ENCODE peak calls at places on chromosome 18, in eight cellular contexts. One of them, this sample, is unnamed.

GRCh38 chr18:6624271-6624670 is 105.2 kb upstream of the ARHGAP28 start:
- DNase-seq in left lung: no peak
- DNase-seq in mesendoderm: peak; percentile 55
- DNase-seq in thyroid gland: no peak
- DNase-seq in pancreas: no peak
- DNase-seq in stomach: no peak
- DNase-seq in adrenal gland: no peak
- DNase-seq in CD8-positive, alpha-beta memory T cell: no peak
- DNase-seq in this sample: no peak

GRCh38 chr18:23134780-23135678 is at the start of gene CABLES1:
- DNase-seq in left lung: peak; percentile 89
- DNase-seq in mesendoderm: peak; percentile 71
- DNase-seq in thyroid gland: peak; percentile 82
- DNase-seq in pancreas: peak; percentile 86
- DNase-seq in stomach: peak; percentile 82
- DNase-seq in adrenal gland: no peak
- DNase-seq in CD8-positive, alpha-beta memory T cell: peak; percentile 17
- DNase-seq in this sample: peak; percentile 87

GRCh38 chr18:67864677-67865340 is 348.3 kb upstream of the DSEL start:
- DNase-seq in left lung: no peak
- DNase-seq in mesendoderm: no peak
- DNase-seq in thyroid gland: no peak
- DNase-seq in pancreas: no peak
- DNase-seq in stomach: no peak
- DNase-seq in adrenal gland: no peak
- DNase-seq in CD8-positive, alpha-beta memory T cell: no peak
- DNase-seq in this sample: no peak

GRCh38 chr18:48409591-48410094 is 460 bp upstream of the ZBTB7C start:
- DNase-seq in left lung: peak; percentile 83
- DNase-seq in mesendoderm: peak; percentile 47
- DNase-seq in thyroid gland: peak; percentile 87
- DNase-seq in pancreas: peak; percentile 67
- DNase-seq in stomach: no peak
- DNase-seq in adrenal gland: peak; percentile 65
- DNase-seq in CD8-positive, alpha-beta memory T cell: no peak
- DNase-seq in this sample: peak; percentile 86

GRCh38 chr18:48007955-48008701 is 77.7 kb upstream of the SMAD2 start:
- DNase-seq in left lung: peak; percentile 91
- DNase-seq in mesendoderm: peak; percentile 94
- DNase-seq in thyroid gland: peak; percentile 78
- DNase-seq in pancreas: peak; percentile 90
- DNase-seq in stomach: peak; percentile 78
- DNase-seq in adrenal gland: peak; percentile 84
- DNase-seq in CD8-positive, alpha-beta memory T cell: peak; percentile 6
- DNase-seq in this sample: peak; percentile 90

GRCh38 chr18:49231541-49231940 is 228.9 kb downstream of the DYM start:
- DNase-seq in left lung: no peak
- DNase-seq in mesendoderm: no peak
- DNase-seq in thyroid gland: no peak
- DNase-seq in pancreas: no peak
- DNase-seq in stomach: no peak
- DNase-seq in adrenal gland: no peak
- DNase-seq in CD8-positive, alpha-beta memory T cell: no peak
- DNase-seq in this sample: no peak

GRCh38 chr18:79479761-79480161 is 84.0 kb downstream of the NFATC1 start:
- DNase-seq in left lung: peak; percentile 72
- DNase-seq in mesendoderm: no peak
- DNase-seq in thyroid gland: no peak
- DNase-seq in pancreas: peak; percentile 49
- DNase-seq in stomach: no peak
- DNase-seq in adrenal gland: no peak
- DNase-seq in CD8-positive, alpha-beta memory T cell: no peak
- DNase-seq in this sample: peak; percentile 38

GRCh38 chr18:10927290-10927979 is 221.9 kb downstream of the PIEZO2 start:
- DNase-seq in left lung: peak; percentile 61
- DNase-seq in mesendoderm: no peak
- DNase-seq in thyroid gland: no peak
- DNase-seq in pancreas: no peak
- DNase-seq in stomach: no peak
- DNase-seq in adrenal gland: no peak
- DNase-seq in CD8-positive, alpha-beta memory T cell: no peak
- DNase-seq in this sample: peak; percentile 48

GRCh38 chr18:2139676-2140075 is 431.6 kb downstream of the METTL4 start:
- DNase-seq in left lung: no peak
- DNase-seq in mesendoderm: no peak
- DNase-seq in thyroid gland: no peak
- DNase-seq in pancreas: no peak
- DNase-seq in stomach: no peak
- DNase-seq in adrenal gland: no peak
- DNase-seq in CD8-positive, alpha-beta memory T cell: no peak
- DNase-seq in this sample: no peak

GRCh38 chr18:50401888-50402287 is 27.0 kb downstream of the SKA1 start:
- DNase-seq in left lung: peak; percentile 85
- DNase-seq in mesendoderm: peak; percentile 71
- DNase-seq in thyroid gland: peak; percentile 49
- DNase-seq in pancreas: peak; percentile 98
- DNase-seq in stomach: peak; percentile 76
- DNase-seq in adrenal gland: peak; percentile 97
- DNase-seq in CD8-positive, alpha-beta memory T cell: no peak
- DNase-seq in this sample: peak; percentile 48

GRCh38 chr18:49813321-49814146 is at the start of gene ACAA2:
- DNase-seq in left lung: peak; percentile 97
- DNase-seq in mesendoderm: peak; percentile 88
- DNase-seq in thyroid gland: peak; percentile 81
- DNase-seq in pancreas: peak; percentile 97
- DNase-seq in stomach: peak; percentile 89
- DNase-seq in adrenal gland: peak; percentile 90
- DNase-seq in CD8-positive, alpha-beta memory T cell: peak; percentile 78
- DNase-seq in this sample: peak; percentile 96

GRCh38 chr18:11728247-11728646 is 39.2 kb downstream of the GNAL start:
- DNase-seq in left lung: no peak
- DNase-seq in mesendoderm: peak; percentile 84
- DNase-seq in thyroid gland: no peak
- DNase-seq in pancreas: no peak
- DNase-seq in stomach: no peak
- DNase-seq in adrenal gland: no peak
- DNase-seq in CD8-positive, alpha-beta memory T cell: no peak
- DNase-seq in this sample: no peak

GRCh38 chr18:79625195-79625923 is 54.2 kb upstream of the CTDP1 start:
- DNase-seq in left lung: peak; percentile 66
- DNase-seq in mesendoderm: no peak
- DNase-seq in thyroid gland: peak; percentile 39
- DNase-seq in pancreas: peak; percentile 28
- DNase-seq in stomach: no peak
- DNase-seq in adrenal gland: peak; percentile 18
- DNase-seq in CD8-positive, alpha-beta memory T cell: no peak
- DNase-seq in this sample: peak; percentile 65

GRCh38 chr18:35110554-35111058 is 69.4 kb downstream of the MAPRE2 start:
- DNase-seq in left lung: no peak
- DNase-seq in mesendoderm: no peak
- DNase-seq in thyroid gland: no peak
- DNase-seq in pancreas: no peak
- DNase-seq in stomach: no peak
- DNase-seq in adrenal gland: no peak
- DNase-seq in CD8-positive, alpha-beta memory T cell: no peak
- DNase-seq in this sample: no peak

GRCh38 chr18:11570073-11570588 is 39.3 kb upstream of the SLC35G4 start:
- DNase-seq in left lung: no peak
- DNase-seq in mesendoderm: no peak
- DNase-seq in thyroid gland: no peak
- DNase-seq in pancreas: no peak
- DNase-seq in stomach: no peak
- DNase-seq in adrenal gland: no peak
- DNase-seq in CD8-positive, alpha-beta memory T cell: no peak
- DNase-seq in this sample: no peak

GRCh38 chr18:33116376-33116775 is 324.1 kb downstream of the CCDC178 start:
- DNase-seq in left lung: no peak
- DNase-seq in mesendoderm: no peak
- DNase-seq in thyroid gland: no peak
- DNase-seq in pancreas: no peak
- DNase-seq in stomach: peak; percentile 65
- DNase-seq in adrenal gland: no peak
- DNase-seq in CD8-positive, alpha-beta memory T cell: no peak
- DNase-seq in this sample: no peak

GRCh38 chr18:13199169-13199568 is 19.4 kb upstream of the LDLRAD4 start:
- DNase-seq in left lung: no peak
- DNase-seq in mesendoderm: no peak
- DNase-seq in thyroid gland: no peak
- DNase-seq in pancreas: no peak
- DNase-seq in stomach: no peak
- DNase-seq in adrenal gland: no peak
- DNase-seq in CD8-positive, alpha-beta memory T cell: no peak
- DNase-seq in this sample: no peak

GRCh38 chr18:13201315-13201714 is 17.2 kb upstream of the LDLRAD4 start:
- DNase-seq in left lung: no peak
- DNase-seq in mesendoderm: no peak
- DNase-seq in thyroid gland: no peak
- DNase-seq in pancreas: no peak
- DNase-seq in stomach: no peak
- DNase-seq in adrenal gland: no peak
- DNase-seq in CD8-positive, alpha-beta memory T cell: no peak
- DNase-seq in this sample: no peak

GRCh38 chr18:13194239-13194638 is 24.3 kb upstream of the LDLRAD4 start:
- DNase-seq in left lung: no peak
- DNase-seq in mesendoderm: no peak
- DNase-seq in thyroid gland: no peak
- DNase-seq in pancreas: no peak
- DNase-seq in stomach: no peak
- DNase-seq in adrenal gland: no peak
- DNase-seq in CD8-positive, alpha-beta memory T cell: no peak
- DNase-seq in this sample: no peak

GRCh38 chr18:13202571-13202970 is 16.0 kb upstream of the LDLRAD4 start:
- DNase-seq in left lung: no peak
- DNase-seq in mesendoderm: no peak
- DNase-seq in thyroid gland: no peak
- DNase-seq in pancreas: no peak
- DNase-seq in stomach: no peak
- DNase-seq in adrenal gland: peak; percentile 53
- DNase-seq in CD8-positive, alpha-beta memory T cell: no peak
- DNase-seq in this sample: no peak

GRCh38 chr18:13198701-13199100 is 19.9 kb upstream of the LDLRAD4 start:
- DNase-seq in left lung: no peak
- DNase-seq in mesendoderm: no peak
- DNase-seq in thyroid gland: no peak
- DNase-seq in pancreas: no peak
- DNase-seq in stomach: no peak
- DNase-seq in adrenal gland: no peak
- DNase-seq in CD8-positive, alpha-beta memory T cell: no peak
- DNase-seq in this sample: no peak
- H3K4me1 ChIP-seq in left lung: no peaks in the 10 kb centered on the region
- H3K4me1 ChIP-seq in mesendoderm: no peaks in the 10 kb centered on the region
- H3K4me1 ChIP-seq in thyroid gland: no peaks in the 10 kb centered on the region
- H3K4me1 ChIP-seq in pancreas: no peaks in the 10 kb centered on the region
- H3K4me1 ChIP-seq in stomach: no peaks in the 10 kb centered on the region
- H3K4me1 ChIP-seq in adrenal gland: no peaks in the 10 kb centered on the region
- H3K4me1 ChIP-seq in CD8-positive, alpha-beta memory T cell: no peaks in the 10 kb centered on the region
- H3K4me1 ChIP-seq in this sample: no peaks in the 10 kb centered on the region

GRCh38 chr18:45772081-45772480 is 48.1 kb downstream of the SLC14A1 start:
- DNase-seq in left lung: no peak
- DNase-seq in mesendoderm: no peak
- DNase-seq in thyroid gland: no peak
- DNase-seq in pancreas: no peak
- DNase-seq in stomach: no peak
- DNase-seq in adrenal gland: no peak
- DNase-seq in CD8-positive, alpha-beta memory T cell: no peak
- DNase-seq in this sample: no peak

GRCh38 chr18:45775241-45775676 is 50.2 kb upstream of the SIGLEC15 start:
- DNase-seq in left lung: peak; percentile 85
- DNase-seq in mesendoderm: peak; percentile 81
- DNase-seq in thyroid gland: peak; percentile 78
- DNase-seq in pancreas: peak; percentile 78
- DNase-seq in stomach: peak; percentile 77
- DNase-seq in adrenal gland: peak; percentile 74
- DNase-seq in CD8-positive, alpha-beta memory T cell: peak; percentile 13
- DNase-seq in this sample: peak; percentile 86

GRCh38 chr18:45775726-45776125 is 49.7 kb upstream of the SIGLEC15 start:
- DNase-seq in left lung: no peak
- DNase-seq in mesendoderm: peak; percentile 33
- DNase-seq in thyroid gland: no peak
- DNase-seq in pancreas: no peak
- DNase-seq in stomach: no peak
- DNase-seq in adrenal gland: no peak
- DNase-seq in CD8-positive, alpha-beta memory T cell: no peak
- DNase-seq in this sample: no peak

GRCh38 chr18:45771587-45771986 is 47.6 kb downstream of the SLC14A1 start:
- DNase-seq in left lung: no peak
- DNase-seq in mesendoderm: no peak
- DNase-seq in thyroid gland: no peak
- DNase-seq in pancreas: no peak
- DNase-seq in stomach: no peak
- DNase-seq in adrenal gland: no peak
- DNase-seq in CD8-positive, alpha-beta memory T cell: no peak
- DNase-seq in this sample: peak; percentile 84

GRCh38 chr18:45774065-45774521 is 50.1 kb downstream of the SLC14A1 start:
- DNase-seq in left lung: no peak
- DNase-seq in mesendoderm: no peak
- DNase-seq in thyroid gland: no peak
- DNase-seq in pancreas: no peak
- DNase-seq in stomach: no peak
- DNase-seq in adrenal gland: no peak
- DNase-seq in CD8-positive, alpha-beta memory T cell: peak; percentile 39
- DNase-seq in this sample: no peak
- H3K27me3 ChIP-seq in left lung: peaks cover 23% of the 10 kb centered on the region
- H3K27me3 ChIP-seq in mesendoderm: no peaks in the 10 kb centered on the region
- H3K27me3 ChIP-seq in thyroid gland: no peaks in the 10 kb centered on the region
- H3K27me3 ChIP-seq in pancreas: no peaks in the 10 kb centered on the region
- H3K27me3 ChIP-seq in stomach: no peaks in the 10 kb centered on the region
- H3K27me3 ChIP-seq in adrenal gland: no peaks in the 10 kb centered on the region
- H3K27me3 ChIP-seq in CD8-positive, alpha-beta memory T cell: no peaks in the 10 kb centered on the region
- H3K27me3 ChIP-seq in this sample: no peaks in the 10 kb centered on the region

GRCh38 chr18:9876523-9876866 is 9.3 kb upstream of the TXNDC2 start:
- DNase-seq in left lung: no peak
- DNase-seq in mesendoderm: no peak
- DNase-seq in thyroid gland: no peak
- DNase-seq in pancreas: no peak
- DNase-seq in stomach: no peak
- DNase-seq in adrenal gland: no peak
- DNase-seq in CD8-positive, alpha-beta memory T cell: no peak
- DNase-seq in this sample: no peak
- H3K27ac ChIP-seq in left lung: peak overlapping the region; percentile 80
- H3K27ac ChIP-seq in mesendoderm: peak overlapping the region; percentile 32
- H3K27ac ChIP-seq in thyroid gland: no peak overlapping the region
- H3K27ac ChIP-seq in pancreas: no peak overlapping the region
- H3K27ac ChIP-seq in stomach: peak overlapping the region; percentile 63
- H3K27ac ChIP-seq in adrenal gland: peak overlapping the region; percentile 91
- H3K27ac ChIP-seq in CD8-positive, alpha-beta memory T cell: peak overlapping the region; percentile 89
- H3K27ac ChIP-seq in this sample: no peak overlapping the region

DNA sequence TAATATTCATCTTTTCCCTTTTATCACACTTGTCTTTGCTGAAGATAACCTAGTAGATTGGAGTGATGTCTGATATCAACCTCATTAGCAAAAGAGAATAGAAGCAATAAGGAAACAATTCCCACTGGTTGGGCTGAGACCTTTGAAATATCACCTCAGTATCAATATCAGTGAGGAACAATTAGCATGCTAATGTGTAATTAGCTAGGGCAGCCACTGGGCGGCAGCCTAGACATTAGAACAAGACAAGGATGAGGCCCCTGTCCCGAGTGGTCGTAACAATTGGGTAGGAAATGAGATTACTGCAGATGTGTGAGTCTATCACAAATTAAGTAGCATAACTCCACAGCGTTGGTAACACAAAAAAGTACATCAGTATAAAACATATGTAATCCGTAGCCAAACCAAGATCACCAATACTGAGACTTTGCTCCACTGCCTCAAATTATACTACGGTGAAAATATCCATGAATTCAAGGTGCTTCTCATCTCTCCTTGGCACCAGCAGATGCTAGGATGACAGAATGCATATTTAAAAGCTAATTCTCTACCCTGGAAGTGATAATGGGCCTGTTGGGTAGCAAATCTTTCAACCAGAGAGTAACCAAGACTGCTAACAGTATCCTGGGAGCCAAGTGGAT is 99.1 kb downstream of the ALPK2 start:
- DNase-seq in left lung: no peak
- DNase-seq in mesendoderm: peak; percentile 86
- DNase-seq in thyroid gland: peak; percentile 64
- DNase-seq in pancreas: peak; percentile 74
- DNase-seq in stomach: peak; percentile 71
- DNase-seq in adrenal gland: peak; percentile 46
- DNase-seq in CD8-positive, alpha-beta memory T cell: peak; percentile 57
- DNase-seq in this sample: no peak
- H3K4me1 ChIP-seq in left lung: peaks cover under 1% of the 10 kb centered on the region
- H3K4me1 ChIP-seq in mesendoderm: peaks cover 6% of the 10 kb centered on the region
- H3K4me1 ChIP-seq in thyroid gland: no peaks in the 10 kb centered on the region
- H3K4me1 ChIP-seq in pancreas: peaks cover 8% of the 10 kb centered on the region
- H3K4me1 ChIP-seq in stomach: no peaks in the 10 kb centered on the region
- H3K4me1 ChIP-seq in adrenal gland: no peaks in the 10 kb centered on the region
- H3K4me1 ChIP-seq in CD8-positive, alpha-beta memory T cell: no peaks in the 10 kb centered on the region
- H3K4me1 ChIP-seq in this sample: no peaks in the 10 kb centered on the region

This sample was measured in aorta.